ENCODE peak calls at places on chromosome 3, in eight cellular contexts. One of them, this sample, is unnamed. For H3K4me1, the result is how much of the 10 kb centered on the place peaks cover.

GRCh38 chr3:71066849-71067261 is 516.7 kb downstream of the FOXP1 start:
- DNase-seq in left ventricle myocardium inferior: no peak
- DNase-seq in neural progenitor cell: peak
- DNase-seq in CD4-positive, alpha-beta memory T cell: peak
- DNase-seq in aorta: no peak
- DNase-seq in breast epithelium: no peak
- DNase-seq in A673: peak
- DNase-seq in GM23248: peak
- DNase-seq in this sample: peak

GRCh38 chr3:129211772-129212171 is 28.1 kb upstream of the CNBP start:
- DNase-seq in GM23248: peak
- DNase-seq in aorta: peak
- DNase-seq in breast epithelium: peak
- DNase-seq in CD4-positive, alpha-beta memory T cell: no peak
- DNase-seq in A673: peak
- DNase-seq in neural progenitor cell: no peak
- DNase-seq in left ventricle myocardium inferior: peak
- DNase-seq in this sample: no peak

GRCh38 chr3:113606539-113607218 is 74.3 kb downstream of the SIDT1 start:
- DNase-seq in left ventricle myocardium inferior: no peak
- DNase-seq in neural progenitor cell: no peak
- DNase-seq in aorta: no peak
- DNase-seq in A673: no peak
- DNase-seq in CD4-positive, alpha-beta memory T cell: peak
- DNase-seq in breast epithelium: no peak
- DNase-seq in GM23248: no peak
- DNase-seq in this sample: no peak

GRCh38 chr3:195064300-195064931 is 206.5 kb downstream of the XXYLT1 start:
- DNase-seq in A673: no peak
- DNase-seq in breast epithelium: no peak
- DNase-seq in CD4-positive, alpha-beta memory T cell: no peak
- DNase-seq in left ventricle myocardium inferior: no peak
- DNase-seq in GM23248: no peak
- DNase-seq in neural progenitor cell: no peak
- DNase-seq in aorta: peak
- DNase-seq in this sample: no peak

GRCh38 chr3:79005084-79005483 is 762.7 kb downstream of the ROBO1 start:
- DNase-seq in neural progenitor cell: no peak
- DNase-seq in GM23248: peak
- DNase-seq in breast epithelium: no peak
- DNase-seq in CD4-positive, alpha-beta memory T cell: no peak
- DNase-seq in aorta: no peak
- DNase-seq in A673: peak
- DNase-seq in left ventricle myocardium inferior: no peak
- DNase-seq in this sample: no peak

GRCh38 chr3:86934851-86935250 is 56.1 kb downstream of the VGLL3 start:
- DNase-seq in CD4-positive, alpha-beta memory T cell: no peak
- DNase-seq in GM23248: peak
- DNase-seq in left ventricle myocardium inferior: no peak
- DNase-seq in neural progenitor cell: no peak
- DNase-seq in breast epithelium: no peak
- DNase-seq in aorta: no peak
- DNase-seq in A673: no peak
- DNase-seq in this sample: no peak

GRCh38 chr3:73674280-73674679 is 49.5 kb upstream of the PDZRN3 start:
- DNase-seq in aorta: no peak
- DNase-seq in GM23248: no peak
- DNase-seq in breast epithelium: no peak
- DNase-seq in left ventricle myocardium inferior: no peak
- DNase-seq in CD4-positive, alpha-beta memory T cell: no peak
- DNase-seq in A673: no peak
- DNase-seq in neural progenitor cell: peak
- DNase-seq in this sample: no peak

GRCh38 chr3:52769786-52770445 is 824 bp downstream of the NEK4 start:
- DNase-seq in aorta: no peak
- DNase-seq in GM23248: peak
- DNase-seq in left ventricle myocardium inferior: no peak
- DNase-seq in A673: peak
- DNase-seq in neural progenitor cell: no peak
- DNase-seq in breast epithelium: no peak
- DNase-seq in CD4-positive, alpha-beta memory T cell: no peak
- DNase-seq in this sample: no peak

GRCh38 chr3:178260887-178261286 is 275.3 kb upstream of the KCNMB2 start:
- DNase-seq in neural progenitor cell: no peak
- DNase-seq in CD4-positive, alpha-beta memory T cell: no peak
- DNase-seq in breast epithelium: no peak
- DNase-seq in GM23248: no peak
- DNase-seq in aorta: no peak
- DNase-seq in left ventricle myocardium inferior: no peak
- DNase-seq in A673: no peak
- DNase-seq in this sample: no peak

GRCh38 chr3:152272771-152273242 is 4.1 kb downstream of the MBNL1 start:
- DNase-seq in GM23248: peak
- DNase-seq in left ventricle myocardium inferior: no peak
- DNase-seq in aorta: no peak
- DNase-seq in breast epithelium: no peak
- DNase-seq in CD4-positive, alpha-beta memory T cell: no peak
- DNase-seq in A673: no peak
- DNase-seq in neural progenitor cell: no peak
- DNase-seq in this sample: no peak

GRCh38 chr3:99321261-99321660 is 317.1 kb upstream of the COL8A1 start:
- DNase-seq in aorta: no peak
- DNase-seq in neural progenitor cell: no peak
- DNase-seq in A673: no peak
- DNase-seq in breast epithelium: no peak
- DNase-seq in GM23248: no peak
- DNase-seq in CD4-positive, alpha-beta memory T cell: no peak
- DNase-seq in left ventricle myocardium inferior: no peak
- DNase-seq in this sample: no peak

GRCh38 chr3:149314807-149315578 is 18.4 kb downstream of the TM4SF18 start:
- DNase-seq in neural progenitor cell: no peak
- DNase-seq in breast epithelium: no peak
- DNase-seq in GM23248: peak
- DNase-seq in A673: no peak
- DNase-seq in left ventricle myocardium inferior: no peak
- DNase-seq in aorta: no peak
- DNase-seq in CD4-positive, alpha-beta memory T cell: no peak
- DNase-seq in this sample: no peak

GRCh38 chr3:197392961-197393360 is 94.5 kb upstream of the DLG1 start:
- DNase-seq in breast epithelium: no peak
- DNase-seq in CD4-positive, alpha-beta memory T cell: no peak
- DNase-seq in left ventricle myocardium inferior: no peak
- DNase-seq in aorta: no peak
- DNase-seq in neural progenitor cell: no peak
- DNase-seq in A673: no peak
- DNase-seq in GM23248: no peak
- DNase-seq in this sample: no peak

GRCh38 chr3:69930564-69930963 is 69.0 kb upstream of the SAMMSON start:
- DNase-seq in neural progenitor cell: no peak
- DNase-seq in aorta: no peak
- DNase-seq in left ventricle myocardium inferior: no peak
- DNase-seq in A673: no peak
- DNase-seq in CD4-positive, alpha-beta memory T cell: no peak
- DNase-seq in breast epithelium: no peak
- DNase-seq in GM23248: no peak
- DNase-seq in this sample: no peak

GRCh38 chr3:195549931-195550519 is 6.9 kb upstream of the PPP1R2 start:
- DNase-seq in CD4-positive, alpha-beta memory T cell: peak
- DNase-seq in A673: no peak
- DNase-seq in left ventricle myocardium inferior: no peak
- DNase-seq in breast epithelium: no peak
- DNase-seq in GM23248: no peak
- DNase-seq in neural progenitor cell: no peak
- DNase-seq in aorta: no peak
- DNase-seq in this sample: no peak

GRCh38 chr3:191848818-191849217 is 387.9 kb downstream of the PYDC2 start:
- DNase-seq in breast epithelium: no peak
- DNase-seq in A673: no peak
- DNase-seq in left ventricle myocardium inferior: no peak
- DNase-seq in neural progenitor cell: no peak
- DNase-seq in GM23248: no peak
- DNase-seq in CD4-positive, alpha-beta memory T cell: no peak
- DNase-seq in aorta: no peak
- DNase-seq in this sample: no peak

GRCh38 chr3:140546649-140547048 is 131.2 kb upstream of the TRIM42 start:
- DNase-seq in A673: no peak
- DNase-seq in CD4-positive, alpha-beta memory T cell: no peak
- DNase-seq in left ventricle myocardium inferior: no peak
- DNase-seq in GM23248: no peak
- DNase-seq in breast epithelium: no peak
- DNase-seq in neural progenitor cell: no peak
- DNase-seq in aorta: no peak
- DNase-seq in this sample: no peak

DNA sequence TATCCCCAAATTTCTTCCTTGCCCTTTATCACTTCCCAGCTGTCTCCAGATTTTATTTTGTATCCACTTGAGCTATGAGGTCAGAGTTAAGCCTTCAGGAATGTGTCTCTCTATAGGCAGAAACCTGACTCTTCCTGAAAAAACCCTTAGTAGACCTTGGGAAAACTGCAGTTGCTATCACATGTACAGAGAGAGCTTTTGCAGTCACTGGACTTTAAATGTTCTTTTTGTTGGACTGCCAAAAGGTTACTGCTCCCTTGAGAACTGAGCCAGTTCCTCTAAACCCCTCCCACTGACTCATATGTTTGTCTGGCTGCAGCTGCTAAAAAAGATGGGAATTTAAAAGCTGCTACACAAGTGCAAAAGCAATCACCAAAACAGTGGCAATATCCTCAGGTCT is 169.1 kb upstream of the CCDC54 start:
- DNase-seq in CD4-positive, alpha-beta memory T cell: no peak
- DNase-seq in A673: peak
- DNase-seq in left ventricle myocardium inferior: no peak
- DNase-seq in GM23248: peak
- DNase-seq in breast epithelium: no peak
- DNase-seq in neural progenitor cell: peak
- DNase-seq in aorta: no peak
- DNase-seq in this sample: no peak
- H3K27ac ChIP-seq in CD4-positive, alpha-beta memory T cell: no peak
- H3K27ac ChIP-seq in A673: no peak
- H3K27ac ChIP-seq in left ventricle myocardium inferior: peak
- H3K27ac ChIP-seq in GM23248: peak
- H3K27ac ChIP-seq in breast epithelium: peak
- H3K27ac ChIP-seq in neural progenitor cell: no peak
- H3K27ac ChIP-seq in aorta: no peak
- H3K27ac ChIP-seq in this sample: no peak

GRCh38 chr3:66399529-66400232 is 101.1 kb downstream of the LRIG1 start:
- DNase-seq in aorta: no peak
- DNase-seq in neural progenitor cell: no peak
- DNase-seq in breast epithelium: no peak
- DNase-seq in A673: no peak
- DNase-seq in CD4-positive, alpha-beta memory T cell: no peak
- DNase-seq in GM23248: no peak
- DNase-seq in left ventricle myocardium inferior: no peak
- DNase-seq in this sample: no peak
- H3K4me1 ChIP-seq in aorta: under half
- H3K4me1 ChIP-seq in neural progenitor cell: under half
- H3K4me1 ChIP-seq in breast epithelium: under half
- H3K4me1 ChIP-seq in A673: under half
- H3K4me1 ChIP-seq in CD4-positive, alpha-beta memory T cell: under half
- H3K4me1 ChIP-seq in GM23248: under half
- H3K4me1 ChIP-seq in left ventricle myocardium inferior: under half
- H3K4me1 ChIP-seq in this sample: under half

DNA sequence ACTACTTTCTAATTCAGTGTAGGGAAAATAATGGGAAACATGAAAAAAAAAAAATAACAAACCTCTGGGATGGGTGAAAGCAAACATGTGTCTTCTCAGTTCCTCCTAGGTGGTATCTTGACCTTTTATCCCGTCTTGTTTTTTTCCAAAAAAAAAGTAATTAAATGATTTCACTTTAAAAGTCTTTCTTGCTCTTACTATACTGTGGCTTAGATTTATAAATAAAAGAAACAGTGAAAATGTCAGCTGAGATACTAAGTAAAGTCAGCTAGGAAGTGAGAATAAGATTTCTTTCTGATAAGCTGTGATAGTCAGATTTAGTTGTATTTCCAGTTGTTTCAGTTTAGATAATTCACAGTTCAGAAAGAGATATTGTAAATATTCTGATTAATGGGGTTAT is 37.4 kb downstream of the BBX start:
- DNase-seq in A673: no peak
- DNase-seq in neural progenitor cell: no peak
- DNase-seq in aorta: no peak
- DNase-seq in left ventricle myocardium inferior: no peak
- DNase-seq in CD4-positive, alpha-beta memory T cell: no peak
- DNase-seq in breast epithelium: no peak
- DNase-seq in GM23248: no peak
- DNase-seq in this sample: no peak
- H3K27ac ChIP-seq in A673: no peak
- H3K27ac ChIP-seq in neural progenitor cell: no peak
- H3K27ac ChIP-seq in aorta: no peak
- H3K27ac ChIP-seq in left ventricle myocardium inferior: no peak
- H3K27ac ChIP-seq in CD4-positive, alpha-beta memory T cell: no peak
- H3K27ac ChIP-seq in breast epithelium: no peak
- H3K27ac ChIP-seq in GM23248: no peak
- H3K27ac ChIP-seq in this sample: no peak

GRCh38 chr3:57594576-57594975 is 2.6 kb downstream of the ARF4 start:
- DNase-seq in breast epithelium: no peak
- DNase-seq in left ventricle myocardium inferior: no peak
- DNase-seq in CD4-positive, alpha-beta memory T cell: no peak
- DNase-seq in neural progenitor cell: no peak
- DNase-seq in A673: no peak
- DNase-seq in GM23248: no peak
- DNase-seq in aorta: no peak
- DNase-seq in this sample: no peak

GRCh38 chr3:57596495-57597239 is 477 bp downstream of the ARF4 start:
- DNase-seq in breast epithelium: peak
- DNase-seq in GM23248: peak
- DNase-seq in A673: peak
- DNase-seq in CD4-positive, alpha-beta memory T cell: peak
- DNase-seq in left ventricle myocardium inferior: peak
- DNase-seq in neural progenitor cell: peak
- DNase-seq in aorta: peak
- DNase-seq in this sample: peak

GRCh38 chr3:57597240-57597972 is at the start of gene ARF4:
- DNase-seq in aorta: peak
- DNase-seq in GM23248: peak
- DNase-seq in left ventricle myocardium inferior: peak
- DNase-seq in A673: peak
- DNase-seq in neural progenitor cell: peak
- DNase-seq in breast epithelium: peak
- DNase-seq in CD4-positive, alpha-beta memory T cell: peak
- DNase-seq in this sample: peak

GRCh38 chr3:57592306-57592705 is 4.8 kb downstream of the ARF4 start:
- DNase-seq in left ventricle myocardium inferior: no peak
- DNase-seq in aorta: no peak
- DNase-seq in A673: no peak
- DNase-seq in CD4-positive, alpha-beta memory T cell: no peak
- DNase-seq in neural progenitor cell: no peak
- DNase-seq in GM23248: peak
- DNase-seq in breast epithelium: no peak
- DNase-seq in this sample: no peak

DNA sequence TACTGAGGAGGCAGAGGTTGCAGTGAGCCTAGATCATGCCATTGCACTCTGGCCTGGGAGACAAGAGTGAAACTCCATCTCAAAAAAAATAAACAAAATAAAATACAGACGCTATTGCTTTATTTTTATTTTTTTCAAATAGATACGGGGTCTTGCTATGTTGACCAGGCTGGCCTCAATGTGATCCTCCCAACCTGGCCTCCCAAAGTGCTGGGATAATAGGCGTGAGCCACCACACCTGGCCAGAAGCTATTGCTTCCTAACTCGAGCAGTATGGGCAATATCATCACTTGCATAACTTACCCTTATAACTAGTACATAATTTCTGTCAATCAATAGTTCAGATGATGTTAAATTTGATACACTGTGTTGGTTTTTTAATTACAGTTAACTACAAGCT is 3.0 kb downstream of the ARF4 start:
- DNase-seq in CD4-positive, alpha-beta memory T cell: no peak
- DNase-seq in A673: no peak
- DNase-seq in breast epithelium: no peak
- DNase-seq in neural progenitor cell: no peak
- DNase-seq in left ventricle myocardium inferior: no peak
- DNase-seq in aorta: no peak
- DNase-seq in GM23248: no peak
- DNase-seq in this sample: no peak
- H3K4me1 ChIP-seq in CD4-positive, alpha-beta memory T cell: half or more
- H3K4me1 ChIP-seq in A673: under half
- H3K4me1 ChIP-seq in breast epithelium: under half
- H3K4me1 ChIP-seq in neural progenitor cell: under half
- H3K4me1 ChIP-seq in left ventricle myocardium inferior: half or more
- H3K4me1 ChIP-seq in aorta: under half
- H3K4me1 ChIP-seq in GM23248: under half
- H3K4me1 ChIP-seq in this sample: under half